ENCODE peak calls at places on chromosomes 12 and 14, in seven cellular contexts. N, W, E, I, Y, Z and P are unnamed samples.
A peak's percentile ranks its signal among the peaks of the same experiment; 100 is the strongest.

GRCh38 chr14:82855912-82856381 is 1322.3 kb upstream of the SEL1L start:
- DNase-seq in N (peak; percentile 34), W (no peak), E (peak; percentile 1), I (no peak), Y (peak; percentile 15), Z (no peak), P (no peak)

GRCh38 chr12:68237523-68238070 is 12.0 kb upstream of the IL26 start:
- DNase-seq in N (no peak), W (no peak), E (no peak), I (no peak), Y (no peak), Z (no peak), P (no peak)

GRCh38 chr14:58244556-58245387 is at the start of gene PSMA3:
- DNase-seq in N (peak; percentile 99), W (peak; percentile 98), E (peak; percentile 90), I (peak; percentile 99), Y (peak; percentile 98), Z (peak; percentile 98), P (peak; percentile 88)

GRCh38 chr14:36553650-36554260 is 28.7 kb downstream of the NKX2-8 start:
- DNase-seq in N (peak; percentile 77), W (no peak), E (peak; percentile 45), I (no peak), Y (peak; percentile 49), Z (no peak), P (peak; percentile 26)

GRCh38 chr12:107992870-107993451 is 136.1 kb upstream of the WSCD2 start:
- DNase-seq in N (peak; percentile 89), W (no peak), E (peak; percentile 46), I (no peak), Y (peak; percentile 20), Z (no peak), P (no peak)

GRCh38 chr14:90504643-90505042 is 107.8 kb downstream of the CALM1 start:
- DNase-seq in N (no peak), W (no peak), E (no peak), I (no peak), Y (no peak), Z (no peak), P (no peak)

GRCh38 chr12:132447731-132448452 is 42.1 kb upstream of the FBRSL1 start:
- DNase-seq in N (no peak), W (no peak), E (no peak), I (no peak), Y (no peak), Z (no peak), P (no peak)

GRCh38 chr14:71388862-71389261 is 481.6 kb downstream of the PCNX1 start:
- DNase-seq in N (no peak), W (no peak), E (no peak), I (no peak), Y (no peak), Z (no peak), P (no peak)

GRCh38 chr14:101586531-101587402 is 25.5 kb downstream of the DIO3 start:
- DNase-seq in N (no peak), W (no peak), E (no peak), I (peak; percentile 72), Y (no peak), Z (no peak), P (no peak)

GRCh38 chr12:56687225-56688128 is 607 bp downstream of the PTGES3 start:
- DNase-seq in N (no peak), W (peak; percentile 69), E (no peak), I (peak; percentile 86), Y (peak; percentile 51), Z (peak; percentile 64), P (no peak)

GRCh38 chr14:34220311-34220710 is 241.7 kb downstream of the SPTSSA start:
- DNase-seq in N (no peak), W (no peak), E (no peak), I (no peak), Y (no peak), Z (no peak), P (no peak)

GRCh38 chr12:63787306-63787705 is 7.6 kb downstream of the RXYLT1 start:
- DNase-seq in N (no peak), W (no peak), E (no peak), I (no peak), Y (no peak), Z (no peak), P (no peak)

GRCh38 chr12:53097564-53098353 is at the start of gene IGFBP6:
- DNase-seq in N (peak; percentile 83), W (peak; percentile 66), E (peak; percentile 91), I (peak; percentile 84), Y (peak; percentile 45), Z (peak; percentile 55), P (no peak)

GRCh38 chr12:45973526-45973925 is 16.8 kb downstream of the SCAF11 start:
- DNase-seq in N (no peak), W (no peak), E (no peak), I (no peak), Y (peak; percentile 80), Z (no peak), P (no peak)

GRCh38 chr12:26524862-26525465 is 308.0 kb downstream of the ITPR2 start:
- DNase-seq in N (peak; percentile 46), W (peak; percentile 10), E (no peak), I (no peak), Y (peak; percentile 21), Z (no peak), P (no peak)

GRCh38 chr14:73753043-73753886 is 39.1 kb upstream of the PNMA1 start:
- DNase-seq in N (no peak), W (peak; percentile 87), E (peak; percentile 64), I (no peak), Y (peak; percentile 99), Z (peak; percentile 76), P (no peak)

GRCh38 chr14:94046696-94047250 is 20.6 kb downstream of the OTUB2 start:
- DNase-seq in N (no peak), W (peak; percentile 2), E (no peak), I (peak; percentile 53), Y (no peak), Z (no peak), P (no peak)

DNA sequence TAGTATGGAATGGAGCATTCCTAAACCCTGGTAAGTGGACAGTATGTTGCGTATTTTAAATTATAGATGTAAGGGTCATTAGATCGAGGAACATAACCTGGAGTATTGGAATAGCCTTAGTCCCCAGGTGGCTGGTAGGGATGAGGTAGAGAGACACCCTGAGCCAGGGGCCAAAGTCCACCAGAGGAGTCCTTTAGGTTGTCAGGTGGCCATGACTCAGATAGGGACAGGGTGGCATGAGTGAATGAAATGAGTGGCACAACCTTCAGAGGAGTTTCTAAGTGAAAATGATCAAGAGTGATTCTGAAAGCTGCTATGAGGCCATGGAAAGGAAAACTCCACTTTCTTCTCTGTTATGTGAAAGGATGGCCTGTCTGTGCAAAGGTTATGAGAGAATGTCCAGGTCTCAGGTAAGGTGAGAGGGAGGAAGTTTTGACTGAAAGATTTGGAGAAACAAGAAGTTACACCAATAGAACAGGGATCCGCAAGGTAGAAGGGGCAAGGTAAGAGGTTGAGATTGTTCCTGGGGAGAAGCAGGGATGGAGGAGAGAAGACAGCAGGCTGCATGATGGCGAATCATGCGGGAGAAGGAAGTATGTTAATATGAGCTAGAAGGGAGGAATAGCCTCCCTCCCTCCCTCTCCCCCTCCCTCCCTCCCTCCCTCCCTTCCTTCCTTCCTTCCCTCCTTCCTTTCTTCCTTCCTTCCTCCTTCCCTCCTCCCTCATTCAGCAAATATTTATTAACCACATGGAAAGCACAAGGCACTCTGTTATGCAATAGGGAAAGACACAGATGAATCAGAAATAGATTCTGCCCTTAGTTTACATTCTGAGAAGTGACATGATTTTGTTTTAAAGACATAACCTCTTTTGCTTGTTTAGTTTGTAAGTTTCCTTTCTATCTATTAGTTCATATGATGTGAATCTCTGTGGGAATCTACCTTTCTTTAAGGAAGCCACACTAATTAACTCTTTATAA is 14.0 kb upstream of the RIPK3 start:
- DNase-seq in N (no peak), W (peak; percentile 65), E (no peak), I (no peak), Y (no peak), Z (no peak), P (peak; percentile 30)
- TF ChIP-seq POLR2AphosphoS5 in N (no peak), W (peak; percentile 23), E (no peak), I (no peak), Y (no peak), Z (peak; percentile 18), P (no peak)

DNA sequence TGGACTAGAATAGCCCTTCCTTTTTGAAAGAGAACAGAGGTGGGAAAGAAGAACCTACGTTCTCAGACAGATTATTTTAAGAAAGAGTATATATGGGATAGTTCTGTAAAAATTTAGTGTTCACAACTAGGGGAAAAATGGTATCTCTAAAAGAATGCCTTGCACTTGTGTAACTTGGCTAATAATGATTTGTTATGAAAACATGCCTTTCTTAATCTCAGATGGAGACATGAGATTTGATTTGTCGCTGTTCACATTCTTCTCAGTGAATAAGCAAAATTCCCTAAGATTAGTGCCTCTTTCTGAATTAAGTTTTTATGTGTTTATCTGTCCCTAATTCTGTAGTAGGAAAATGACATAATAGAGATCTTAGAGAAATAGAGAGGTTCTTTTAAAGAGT is 100.8 kb downstream of the USP15 start:
- DNase-seq in N (no peak), W (no peak), E (no peak), I (no peak), Y (no peak), Z (no peak), P (no peak)
- H3K36me3 ChIP-seq in N (no peaks in the 10 kb centered on the region), W (peaks cover 20% of the 10 kb centered on the region), E (peaks cover 32% of the 10 kb centered on the region), I (peaks cover 10% of the 10 kb centered on the region), Y (no peaks in the 10 kb centered on the region), Z (no peaks in the 10 kb centered on the region), P (peaks cover 36% of the 10 kb centered on the region)

GRCh38 chr12:110619534-110619953 is 5.6 kb downstream of the TCTN1 start:
- DNase-seq in N (no peak), W (no peak), E (peak; percentile 26), I (no peak), Y (no peak), Z (no peak), P (no peak)
- TF ChIP-seq POLR2AphosphoS5 in N (no peak), W (no peak), E (no peak), I (no peak), Y (no peak), Z (no peak), P (no peak)

GRCh38 chr12:48071808-48072207 is 34.1 kb downstream of the SENP1 start:
- DNase-seq in N (no peak), W (no peak), E (no peak), I (no peak), Y (no peak), Z (no peak), P (no peak)
- H3K36me3 ChIP-seq in N (peaks cover 15% of the 10 kb centered on the region), W (peaks cover 22% of the 10 kb centered on the region), E (peaks cover 53% of the 10 kb centered on the region), I (peaks cover 59% of the 10 kb centered on the region), Y (peaks cover 4% of the 10 kb centered on the region), Z (peaks cover 43% of the 10 kb centered on the region), P (peaks cover 63% of the 10 kb centered on the region)